ENCODE peak calls at places on chromosomes 11 and 22, in six cellular contexts. J, T, C, M, I and Z are unnamed samples.

GRCh38 chr11:95668113-95668512 is 121.5 kb downstream of the FAM76B start:
- DNase-seq in J (no peak), T (no peak), C (no peak), M (no peak), I (no peak), Z (no peak)

GRCh38 chr11:107705027-107705426 is 6.8 kb downstream of the SLN start:
- DNase-seq in J (no peak), T (no peak), C (peak), M (no peak), I (peak), Z (no peak)

GRCh38 chr11:69451289-69451688 is 30.2 kb upstream of the LINC01488 start:
- DNase-seq in J (no peak), T (no peak), C (no peak), M (no peak), I (no peak), Z (no peak)

GRCh38 chr22:24482586-24482985 is 12.5 kb upstream of the UPB1 start:
- DNase-seq in J (no peak), T (no peak), C (peak), M (no peak), I (peak), Z (no peak)

GRCh38 chr22:19453718-19454117 is 6.2 kb upstream of the C22orf39 start:
- DNase-seq in J (no peak), T (no peak), C (no peak), M (no peak), I (no peak), Z (no peak)

GRCh38 chr11:2178906-2179494 is 7.4 kb upstream of the TH start:
- DNase-seq in J (no peak), T (no peak), C (peak), M (no peak), I (no peak), Z (no peak)

GRCh38 chr22:23115825-23116494 is 25.8 kb downstream of the RSPH14 start:
- DNase-seq in J (no peak), T (no peak), C (no peak), M (no peak), I (no peak), Z (no peak)

GRCh38 chr22:46046299-46046685 is 69.3 kb upstream of the WNT7B start:
- DNase-seq in J (no peak), T (peak), C (no peak), M (no peak), I (no peak), Z (no peak)

GRCh38 chr11:32080381-32080980 is 10.4 kb upstream of the RCN1 start:
- DNase-seq in J (no peak), T (no peak), C (peak), M (no peak), I (no peak), Z (no peak)